ENCODE peak calls at places on chromosomes 12 and 14, in five cellular contexts. B is glutamatergic neuron, F is GM04504, Y is heart right ventricle, L is lower leg skin. Q is an unnamed sample.
A peak's percentile ranks its signal among the peaks of the same experiment; 100 is the strongest.

GRCh38 chr12:28742791-28743190 is 406.3 kb upstream of the FAR2 start:
- DNase-seq in Y (no peak), B (no peak), L (no peak), F (no peak), Q (no peak)

GRCh38 chr14:54440454-54440853 is 720 bp downstream of the CNIH1 start:
- DNase-seq in Y (no peak), F (no peak), B (no peak), L (no peak), Q (no peak)

GRCh38 chr12:91226951-91227350 is 44.3 kb upstream of the DCN start:
- DNase-seq in B (no peak), F (no peak), L (no peak), Y (no peak), Q (no peak)

GRCh38 chr12:132558861-132559623 is 51.3 kb downstream of the LRCOL1 start:
- DNase-seq in Y (no peak), F (no peak), B (no peak), L (no peak), Q (no peak)

GRCh38 chr12:79935624-79936040 is 735 bp upstream of the PPP1R12A start:
- DNase-seq in F (no peak), L (peak; percentile 24), Y (no peak), B (no peak), Q (no peak)

GRCh38 chr12:43285248-43285647 is 266.8 kb downstream of the ADAMTS20 start:
- DNase-seq in F (no peak), Y (no peak), B (no peak), L (no peak), Q (no peak)

GRCh38 chr14:94136575-94137331 is 7.3 kb upstream of the IFI27L2 start:
- DNase-seq in Y (peak; percentile 87), B (peak; percentile 91), L (peak; percentile 87), F (peak; percentile 64), Q (peak; percentile 89)

GRCh38 chr12:1881301-1881700 is 37.2 kb downstream of the CACNA2D4 start:
- DNase-seq in L (no peak), B (no peak), Y (no peak), F (no peak), Q (no peak)

GRCh38 chr14:50845166-50845565 is 14.2 kb upstream of the NIN start:
- DNase-seq in F (no peak), L (no peak), Y (no peak), B (no peak), Q (no peak)

GRCh38 chr12:94714378-94714777 is 64.0 kb upstream of the TMCC3 start:
- DNase-seq in B (peak; percentile 77), L (no peak), Y (no peak), F (no peak), Q (peak; percentile 44)

GRCh38 chr12:26062566-26062965 is 62.3 kb downstream of the BHLHE41 start:
- DNase-seq in L (no peak), F (no peak), Y (no peak), B (no peak), Q (no peak)

GRCh38 chr12:50256761-50257160 is 26.6 kb downstream of the LIMA1 start:
- DNase-seq in L (no peak), Y (no peak), B (no peak), F (no peak), Q (no peak)

GRCh38 chr14:92540472-92541048 is 27.0 kb downstream of the RIN3 start:
- DNase-seq in F (peak; percentile 99), B (no peak), Y (peak; percentile 94), L (peak; percentile 89), Q (no peak)

GRCh38 chr12:71321531-71321930 is 118.1 kb upstream of the LGR5 start:
- DNase-seq in Y (no peak), L (no peak), B (no peak), F (no peak), Q (no peak)

GRCh38 chr12:91590991-91591987 is 408.7 kb upstream of the DCN start:
- DNase-seq in Y (no peak), F (no peak), L (no peak), B (no peak), Q (no peak)

GRCh38 chr12:3553221-3553620 is 62.2 kb downstream of the PRMT8 start:
- DNase-seq in B (no peak), L (no peak), F (no peak), Y (no peak), Q (no peak)

GRCh38 chr14:105197274-105197673 is 16.2 kb upstream of the NUDT14 start:
- DNase-seq in Y (peak; percentile 82), F (peak; percentile 48), L (no peak), B (no peak), Q (peak; percentile 66)

GRCh38 chr12:52247622-52248540 is 14.8 kb downstream of the KRT7 start:
- DNase-seq in Y (no peak), B (no peak), F (no peak), L (no peak), Q (no peak)